ENCODE peak calls at places on chromosomes 4 and X, in ten cellular contexts. A is HCT116, S is psoas muscle, W is cardiac muscle cell, D is cardiac fibroblast, Z is fibroblast of pulmonary artery, L is foreskin fibroblast, R is upper lobe of right lung, N is dorsolateral prefrontal cortex, Q is A549. X is an unnamed sample.

GRCh38 chr4:105122334-105122733 is 24.3 kb upstream of the TET2 start:
- DNase-seq in A (no peak), S (no peak), W (peak), D (peak), Z (peak), L (no peak), R (no peak), N (no peak), Q (peak), X (no peak)

GRCh38 chr4:57190651-57191481 is 80.7 kb upstream of the IGFBP7 start:
- DNase-seq in A (peak), S (no peak), W (peak), D (peak), Z (peak), L (peak), R (no peak), N (no peak), Q (peak), X (no peak)

GRCh38 chr4:27791640-27792039 is 931.0 kb downstream of the STIM2 start:
- DNase-seq in A (no peak), S (no peak), W (no peak), D (peak), Z (peak), L (peak), R (no peak), N (no peak), Q (no peak), X (peak)

GRCh38 chr4:18366762-18367358 is 345.3 kb upstream of the LCORL start:
- DNase-seq in A (no peak), S (no peak), W (peak), D (peak), Z (peak), L (peak), R (no peak), N (no peak), Q (peak), X (no peak)

GRCh38 chrX:16606142-16606720 is 43.7 kb upstream of the S100G start:
- DNase-seq in A (no peak), S (no peak), W (no peak), D (no peak), Z (no peak), L (no peak), R (no peak), N (no peak), Q (no peak), X (no peak)

GRCh38 chr4:97072666-97073065 is 1070.6 kb downstream of the STPG2 start:
- DNase-seq in A (no peak), S (no peak), W (no peak), D (no peak), Z (no peak), L (no peak), R (no peak), N (no peak), Q (no peak), X (no peak)

GRCh38 chr4:86831262-86832090 is 17.7 kb downstream of the SLC10A6 start:
- DNase-seq in A (peak), S (no peak), W (no peak), D (peak), Z (peak), L (peak), R (no peak), N (no peak), Q (peak), X (peak)

GRCh38 chrX:1480082-1480785 is 27.5 kb upstream of the ASMTL start:
- DNase-seq in A (no peak), S (no peak), W (no peak), D (no peak), Z (no peak), L (no peak), R (peak), N (no peak), Q (no peak), X (no peak)

GRCh38 chrX:134936542-134936941 is 54.2 kb upstream of the SMIM10 start:
- DNase-seq in A (no peak), S (no peak), W (no peak), D (peak), Z (peak), L (peak), R (no peak), N (no peak), Q (peak), X (peak)

GRCh38 chrX:12946406-12946805 is 28.5 kb upstream of the TMSB4X start:
- DNase-seq in A (no peak), S (no peak), W (no peak), D (no peak), Z (no peak), L (no peak), R (no peak), N (no peak), Q (no peak), X (no peak)

GRCh38 chr4:164383187-164384181 is 370.4 kb upstream of the SMIM31 start:
- DNase-seq in A (no peak), S (no peak), W (peak), D (no peak), Z (no peak), L (no peak), R (peak), N (peak), Q (peak), X (no peak)

GRCh38 chrX:129876734-129877395 is 29.1 kb upstream of the UTP14A start:
- DNase-seq in A (peak), S (no peak), W (no peak), D (peak), Z (peak), L (peak), R (no peak), N (no peak), Q (peak), X (no peak)

GRCh38 chr4:54230479-54231418 is 1.7 kb downstream of the PDGFRA start:
- DNase-seq in A (no peak), S (peak), W (peak), D (peak), Z (peak), L (peak), R (no peak), N (no peak), Q (no peak), X (no peak)

GRCh38 chr4:48175806-48176205 is 41.8 kb upstream of the TXK start:
- DNase-seq in A (no peak), S (no peak), W (no peak), D (no peak), Z (no peak), L (peak), R (no peak), N (no peak), Q (no peak), X (no peak)

GRCh38 chr4:105714071-105714521 is 5.5 kb downstream of the GSTCD start:
- DNase-seq in A (no peak), S (no peak), W (no peak), D (peak), Z (no peak), L (peak), R (no peak), N (no peak), Q (no peak), X (no peak)

GRCh38 chr4:106338671-106339070 is 22.3 kb downstream of the AIMP1 start:
- DNase-seq in A (no peak), S (no peak), W (no peak), D (no peak), Z (no peak), L (no peak), R (no peak), N (no peak), Q (no peak), X (no peak)

GRCh38 chr4:80492761-80493160 is 157.2 kb downstream of the CFAP299 start:
- DNase-seq in A (no peak), S (no peak), W (no peak), D (no peak), Z (no peak), L (no peak), R (no peak), N (no peak), Q (no peak), X (no peak)

GRCh38 chr4:184649971-184650855 is 675 bp downstream of the PRIMPOL start:
- DNase-seq in A (no peak), S (no peak), W (peak), D (peak), Z (peak), L (peak), R (no peak), N (no peak), Q (peak), X (no peak)

GRCh38 chrX:5976332-5976731 is 252.3 kb downstream of the NLGN4X start:
- DNase-seq in A (no peak), S (no peak), W (no peak), D (no peak), Z (no peak), L (no peak), R (no peak), N (no peak), Q (no peak), X (no peak)

GRCh38 chr4:8709729-8710360 is 117.3 kb downstream of the CPZ start:
- DNase-seq in A (no peak), S (peak), W (no peak), D (no peak), Z (no peak), L (no peak), R (peak), N (peak), Q (no peak), X (no peak)

GRCh38 chrX:150038356-150038755 is 100.1 kb upstream of the EOLA2 start:
- DNase-seq in A (no peak), S (no peak), W (no peak), D (no peak), Z (no peak), L (no peak), R (no peak), N (no peak), Q (no peak), X (no peak)

GRCh38 chr4:97507587-97508245 is 635.6 kb downstream of the STPG2 start:
- DNase-seq in A (no peak), S (no peak), W (no peak), D (peak), Z (peak), L (no peak), R (no peak), N (no peak), Q (no peak), X (no peak)

GRCh38 chr4:101621120-101621519 is 169.4 kb upstream of the BANK1 start:
- DNase-seq in A (no peak), S (no peak), W (no peak), D (peak), Z (peak), L (peak), R (no peak), N (no peak), Q (no peak), X (peak)

GRCh38 chr4:153241970-153242847 is 38.0 kb downstream of the TRIM2 start:
- DNase-seq in A (no peak), S (no peak), W (no peak), D (no peak), Z (no peak), L (peak), R (no peak), N (no peak), Q (no peak), X (no peak)

DNA sequence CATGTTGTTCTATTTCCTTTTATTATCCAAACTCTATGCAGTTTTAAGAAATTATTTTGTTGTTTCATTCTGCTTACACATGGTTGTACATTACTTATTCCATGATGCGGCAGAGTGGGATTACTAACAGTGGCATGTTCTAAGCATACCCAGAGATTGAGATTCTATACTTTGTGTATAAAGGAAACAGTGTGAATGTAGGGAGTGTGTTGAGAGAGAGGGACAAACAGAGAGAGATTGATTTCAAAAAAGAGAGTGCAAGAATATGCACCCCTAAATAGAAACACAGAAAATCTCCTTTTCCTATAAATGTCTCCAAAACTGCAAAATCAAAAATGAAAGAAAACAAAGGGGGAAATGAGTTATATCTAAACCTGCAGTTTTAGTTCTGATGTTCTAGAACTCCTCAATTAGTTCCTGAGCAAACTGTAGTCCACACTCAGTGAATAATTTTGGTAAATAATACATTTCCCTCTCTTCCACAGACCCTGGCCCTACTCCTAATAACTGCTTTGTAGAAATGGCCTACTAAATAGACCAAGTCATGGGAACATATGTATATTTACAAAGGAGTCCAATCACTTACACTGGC is 31.0 kb downstream of the SLC9B1 start:
- DNase-seq in A (no peak), S (no peak), W (no peak), D (no peak), Z (no peak), L (no peak), R (no peak), N (no peak), Q (no peak), X (no peak)
- H3K4me3 ChIP-seq in A (no peak), S (no peak), W (no peak), D (no peak), Z (no peak), L (no peak), R (no peak), N (no peak), Q (no peak), X (no peak)

GRCh38 chr4:125243835-125244397 is 70.8 kb upstream of the FAT4 start:
- DNase-seq in A (no peak), S (no peak), W (no peak), D (peak), Z (peak), L (peak), R (no peak), N (no peak), Q (no peak), X (no peak)

DNA sequence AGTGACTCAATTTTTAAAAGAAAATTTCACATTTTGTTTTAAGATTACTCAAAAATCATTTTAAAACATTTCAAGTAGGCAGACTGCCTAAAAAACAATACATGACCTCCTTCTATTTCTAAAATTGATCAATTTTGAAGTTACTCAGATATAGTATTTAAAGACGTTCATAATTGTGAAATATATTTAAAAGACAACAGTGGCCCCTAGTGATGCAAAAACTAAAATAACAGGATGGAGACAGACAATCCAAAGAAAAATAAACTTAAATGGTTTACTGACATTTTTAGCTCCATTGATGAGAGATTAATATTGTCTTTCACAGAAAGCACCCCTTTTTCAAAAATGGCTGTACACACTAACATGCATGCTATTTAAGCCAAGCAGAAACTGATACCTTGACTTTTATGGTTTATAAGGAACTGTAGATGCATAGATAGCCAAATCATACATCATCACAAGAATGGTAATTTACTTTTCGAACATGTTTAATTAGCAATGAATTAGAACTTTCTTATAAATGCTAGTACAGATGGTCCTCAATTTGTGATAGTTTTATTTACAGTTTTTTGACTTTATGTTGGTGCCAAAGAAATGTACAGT is 69.8 kb upstream of the FAT4 start:
- DNase-seq in A (no peak), S (no peak), W (peak), D (peak), Z (peak), L (peak), R (no peak), N (no peak), Q (no peak), X (no peak)
- TF ChIP-seq CTCF in A (peak), S (peak), W (peak), D (peak), Z (peak), L (peak), R (peak), N (peak), Q (peak), X (peak)

GRCh38 chrX:136183917-136184316 is 36.6 kb downstream of the FHL1 start:
- DNase-seq in A (no peak), S (no peak), W (no peak), D (peak), Z (peak), L (no peak), R (no peak), N (no peak), Q (no peak), X (no peak)
- H3K4me3 ChIP-seq in A (no peak), S (peak), W (no peak), D (no peak), Z (no peak), L (no peak), R (no peak), N (no peak), Q (no peak), X (no peak)

DNA sequence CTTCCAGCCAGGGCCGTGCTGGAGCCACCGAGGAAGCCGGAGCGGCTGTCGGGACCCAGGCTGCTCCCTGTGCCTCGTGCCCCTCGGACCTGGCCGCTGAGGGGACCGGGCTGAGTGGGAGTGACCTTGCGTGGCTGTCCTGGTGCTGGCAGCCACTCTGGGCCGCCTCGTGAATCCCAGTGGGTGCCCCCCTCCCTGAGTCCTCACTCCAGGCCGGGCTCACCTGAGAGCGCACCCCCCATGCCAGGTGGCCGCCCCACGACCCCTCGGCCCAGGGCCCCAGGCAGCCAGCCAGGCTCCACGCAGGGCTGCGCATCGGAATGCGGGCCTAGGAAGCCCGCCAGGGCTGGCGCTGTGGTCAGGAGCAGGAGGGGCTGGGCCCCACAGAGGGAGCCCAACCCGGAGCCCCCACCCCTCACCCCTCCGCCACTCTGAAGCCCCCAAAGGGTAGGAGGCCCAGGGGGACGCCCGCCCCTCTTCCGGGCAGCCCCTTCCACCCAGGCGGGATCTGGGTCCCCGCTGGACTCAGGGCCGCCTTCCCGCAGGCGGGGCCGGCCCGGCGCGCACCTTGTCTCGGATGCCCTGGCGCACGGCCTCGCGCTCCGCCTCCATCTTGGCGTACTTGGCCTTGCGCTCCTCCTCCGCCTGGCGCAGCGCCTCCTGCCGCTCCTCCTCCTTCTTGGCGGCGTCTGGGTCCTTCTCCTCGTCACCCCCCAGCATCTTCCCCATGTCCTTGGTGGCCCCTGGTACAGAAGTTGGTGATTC is 33.9 kb downstream of the CPLX1 start:
- DNase-seq in A (no peak), S (no peak), W (no peak), D (no peak), Z (no peak), L (peak), R (no peak), N (no peak), Q (no peak), X (no peak)
- TF ChIP-seq CTCF in A (no peak), S (no peak), W (peak), D (no peak), Z (no peak), L (no peak), R (no peak), N (no peak), Q (no peak), X (no peak)

GRCh38 chr4:180455226-180455625 is 1788.0 kb upstream of the TENM3 start:
- DNase-seq in A (no peak), S (no peak), W (no peak), D (no peak), Z (no peak), L (no peak), R (no peak), N (no peak), Q (no peak), X (no peak)

DNA sequence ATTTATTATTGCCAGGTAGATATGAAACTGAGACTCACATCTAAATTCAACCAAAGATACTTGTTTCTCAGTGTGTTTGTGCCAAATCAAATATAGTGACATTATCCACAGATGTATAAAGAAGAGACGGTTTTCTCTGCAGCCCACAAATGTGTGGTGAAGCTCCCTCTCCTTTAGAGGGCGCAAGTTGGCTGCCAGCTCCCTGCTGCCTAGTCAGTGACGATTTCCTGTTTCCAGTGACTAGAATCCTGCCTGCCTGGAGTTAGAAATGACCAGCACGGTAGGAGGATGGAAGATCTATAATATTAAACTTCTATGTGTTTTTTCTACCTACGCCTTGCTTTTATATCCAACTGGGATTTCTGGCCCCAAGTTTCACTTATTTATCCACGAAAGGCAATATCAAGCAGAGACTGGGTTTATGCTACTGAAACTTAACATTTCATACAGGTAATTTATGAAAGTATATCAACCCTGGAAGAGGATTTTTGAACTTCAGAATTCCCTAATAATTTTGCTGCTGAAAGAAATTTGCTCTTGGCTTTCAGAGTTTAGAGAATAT is 1793.7 kb upstream of the TENM3 start:
- DNase-seq in A (peak), S (no peak), W (peak), D (no peak), Z (peak), L (no peak), R (no peak), N (no peak), Q (peak), X (no peak)
- H3K4me3 ChIP-seq in A (peak), S (no peak), W (peak), D (no peak), Z (no peak), L (no peak), R (no peak), N (no peak), Q (no peak), X (no peak)

GRCh38 chr4:173259310-173259709 is 74.8 kb downstream of the HMGB2 start:
- DNase-seq in A (no peak), S (no peak), W (no peak), D (no peak), Z (no peak), L (peak), R (no peak), N (no peak), Q (no peak), X (no peak)
- TF ChIP-seq CTCF in A (no peak), S (no peak), W (no peak), D (peak), Z (peak), L (peak), R (no peak), N (no peak), Q (no peak), X (no peak)

DNA sequence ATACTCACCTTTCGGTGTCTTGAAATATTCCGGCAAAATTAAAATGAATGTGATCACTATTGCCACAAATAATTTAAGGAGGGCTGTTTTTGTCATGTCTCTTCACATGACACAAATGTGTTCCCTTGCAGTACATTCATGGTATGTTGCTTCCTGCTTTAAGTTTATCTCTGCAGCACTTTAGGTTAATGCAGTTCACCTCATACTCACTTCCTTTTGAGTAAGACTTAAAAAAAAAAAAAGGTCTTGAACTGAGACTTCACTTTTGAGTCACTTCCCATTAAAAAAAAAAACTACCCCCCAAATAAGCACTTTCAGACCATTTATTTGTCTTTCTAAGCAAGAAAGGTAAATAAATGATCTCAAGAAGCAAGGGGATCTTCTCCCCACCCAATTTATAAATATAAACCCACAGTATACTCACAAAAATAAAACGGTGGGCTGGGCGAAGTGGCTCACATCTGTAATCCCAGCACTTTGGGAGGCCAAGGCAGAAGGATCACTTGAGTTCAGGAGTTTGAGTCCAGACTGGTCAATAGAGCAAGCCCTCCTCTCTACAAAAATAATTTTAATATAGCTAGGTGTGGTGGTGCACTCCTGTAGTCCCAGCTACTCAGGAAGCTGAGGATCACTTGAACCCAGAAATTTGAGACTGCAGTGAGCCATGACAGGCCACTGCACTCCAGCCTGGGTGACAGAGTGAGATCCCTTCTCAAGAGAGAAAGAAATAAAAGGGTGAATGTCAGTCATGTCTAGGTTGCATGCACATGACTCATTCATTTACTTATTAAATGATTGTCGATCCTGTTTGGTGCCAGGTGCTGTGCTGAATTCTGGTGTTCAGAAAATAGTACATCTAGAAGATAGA is at the start of gene TMEM156:
- DNase-seq in A (no peak), S (no peak), W (no peak), D (peak), Z (peak), L (peak), R (no peak), N (no peak), Q (peak), X (no peak)
- H3K4me3 ChIP-seq in A (no peak), S (no peak), W (no peak), D (no peak), Z (peak), L (no peak), R (peak), N (peak), Q (peak), X (no peak)

X was measured in AG09309.